ENCODE peak calls at places on chromosome 10, in eight cellular contexts. One of them, this sample, is unnamed.

GRCh38 chr10:128542659-128543058 is 416.4 kb upstream of the MKI67 start:
- DNase-seq in AG04450: no peak
- DNase-seq in fibroblast of villous mesenchyme: no peak
- DNase-seq in AG09319: no peak
- DNase-seq in A549: no peak
- DNase-seq in psoas muscle: no peak
- DNase-seq in CD8-positive, alpha-beta T cell: no peak
- DNase-seq in dorsolateral prefrontal cortex: no peak
- DNase-seq in this sample: no peak

GRCh38 chr10:122294006-122294405 is 22.9 kb downstream of the BTBD16 start:
- DNase-seq in psoas muscle: no peak
- DNase-seq in dorsolateral prefrontal cortex: no peak
- DNase-seq in AG04450: no peak
- DNase-seq in A549: peak; percentile 20
- DNase-seq in fibroblast of villous mesenchyme: no peak
- DNase-seq in AG09319: no peak
- DNase-seq in CD8-positive, alpha-beta T cell: no peak
- DNase-seq in this sample: no peak

GRCh38 chr10:83983578-83984255 is 155.6 kb upstream of the GHITM start:
- DNase-seq in A549: peak; percentile 5
- DNase-seq in dorsolateral prefrontal cortex: no peak
- DNase-seq in AG09319: no peak
- DNase-seq in fibroblast of villous mesenchyme: peak; percentile 25
- DNase-seq in CD8-positive, alpha-beta T cell: no peak
- DNase-seq in AG04450: no peak
- DNase-seq in psoas muscle: no peak
- DNase-seq in this sample: no peak

GRCh38 chr10:133454204-133454893 is 604 bp downstream of the SCART1 start:
- DNase-seq in AG09319: no peak
- DNase-seq in fibroblast of villous mesenchyme: no peak
- DNase-seq in AG04450: no peak
- DNase-seq in psoas muscle: peak; percentile 43
- DNase-seq in dorsolateral prefrontal cortex: no peak
- DNase-seq in CD8-positive, alpha-beta T cell: no peak
- DNase-seq in A549: no peak
- DNase-seq in this sample: no peak

GRCh38 chr10:110642980-110643655 is 1.0 kb upstream of the RBM20 start:
- DNase-seq in CD8-positive, alpha-beta T cell: no peak
- DNase-seq in A549: no peak
- DNase-seq in dorsolateral prefrontal cortex: no peak
- DNase-seq in AG09319: no peak
- DNase-seq in AG04450: no peak
- DNase-seq in fibroblast of villous mesenchyme: no peak
- DNase-seq in psoas muscle: peak; percentile 52
- DNase-seq in this sample: no peak

GRCh38 chr10:97025613-97026242 is 160.0 kb downstream of the SLIT1 start:
- DNase-seq in dorsolateral prefrontal cortex: no peak
- DNase-seq in fibroblast of villous mesenchyme: peak; percentile 72
- DNase-seq in psoas muscle: peak; percentile 70
- DNase-seq in AG04450: no peak
- DNase-seq in A549: peak; percentile 75
- DNase-seq in AG09319: no peak
- DNase-seq in CD8-positive, alpha-beta T cell: peak; percentile 50
- DNase-seq in this sample: peak; percentile 50

GRCh38 chr10:119336599-119336998 is 129.2 kb downstream of the GRK5 start:
- DNase-seq in dorsolateral prefrontal cortex: no peak
- DNase-seq in A549: no peak
- DNase-seq in CD8-positive, alpha-beta T cell: no peak
- DNase-seq in fibroblast of villous mesenchyme: no peak
- DNase-seq in AG09319: no peak
- DNase-seq in psoas muscle: peak; percentile 19
- DNase-seq in AG04450: no peak
- DNase-seq in this sample: no peak

GRCh38 chr10:104328916-104329710 is 9.2 kb downstream of the ITPRIP start:
- DNase-seq in A549: peak; percentile 90
- DNase-seq in AG04450: no peak
- DNase-seq in AG09319: no peak
- DNase-seq in CD8-positive, alpha-beta T cell: peak; percentile 79
- DNase-seq in fibroblast of villous mesenchyme: peak; percentile 93
- DNase-seq in dorsolateral prefrontal cortex: peak; percentile 80
- DNase-seq in psoas muscle: peak; percentile 81
- DNase-seq in this sample: peak; percentile 58

GRCh38 chr10:7085147-7085912 is 325.5 kb downstream of the SFMBT2 start:
- DNase-seq in A549: no peak
- DNase-seq in CD8-positive, alpha-beta T cell: no peak
- DNase-seq in psoas muscle: no peak
- DNase-seq in dorsolateral prefrontal cortex: no peak
- DNase-seq in AG04450: no peak
- DNase-seq in fibroblast of villous mesenchyme: peak; percentile 30
- DNase-seq in AG09319: no peak
- DNase-seq in this sample: no peak

GRCh38 chr10:60305394-60305892 is 84.2 kb downstream of the ANK3 start:
- DNase-seq in AG04450: no peak
- DNase-seq in AG09319: no peak
- DNase-seq in dorsolateral prefrontal cortex: no peak
- DNase-seq in CD8-positive, alpha-beta T cell: no peak
- DNase-seq in psoas muscle: no peak
- DNase-seq in fibroblast of villous mesenchyme: peak; percentile 42
- DNase-seq in A549: no peak
- DNase-seq in this sample: no peak

GRCh38 chr10:84205049-84205852 is 10.9 kb downstream of the CDHR1 start:
- DNase-seq in CD8-positive, alpha-beta T cell: peak; percentile 76
- DNase-seq in AG09319: no peak
- DNase-seq in psoas muscle: no peak
- DNase-seq in AG04450: no peak
- DNase-seq in fibroblast of villous mesenchyme: peak; percentile 38
- DNase-seq in A549: peak; percentile 61
- DNase-seq in dorsolateral prefrontal cortex: peak; percentile 74
- DNase-seq in this sample: peak; percentile 74

GRCh38 chr10:5461914-5462840 is 37.2 kb downstream of the CALML5 start:
- DNase-seq in CD8-positive, alpha-beta T cell: no peak
- DNase-seq in A549: no peak
- DNase-seq in fibroblast of villous mesenchyme: peak; percentile 30
- DNase-seq in AG04450: no peak
- DNase-seq in dorsolateral prefrontal cortex: no peak
- DNase-seq in AG09319: no peak
- DNase-seq in psoas muscle: no peak
- DNase-seq in this sample: no peak

GRCh38 chr10:35795131-35795819 is 153.2 kb upstream of the FZD8 start:
- DNase-seq in dorsolateral prefrontal cortex: no peak
- DNase-seq in A549: no peak
- DNase-seq in AG09319: no peak
- DNase-seq in CD8-positive, alpha-beta T cell: no peak
- DNase-seq in AG04450: no peak
- DNase-seq in fibroblast of villous mesenchyme: peak; percentile 10
- DNase-seq in psoas muscle: no peak
- DNase-seq in this sample: no peak

GRCh38 chr10:28595618-28596017 is 62.7 kb downstream of the WAC start:
- DNase-seq in fibroblast of villous mesenchyme: peak; percentile 36
- DNase-seq in psoas muscle: no peak
- DNase-seq in AG04450: no peak
- DNase-seq in CD8-positive, alpha-beta T cell: no peak
- DNase-seq in dorsolateral prefrontal cortex: no peak
- DNase-seq in A549: no peak
- DNase-seq in AG09319: no peak
- DNase-seq in this sample: no peak

GRCh38 chr10:37871143-37871542 is 13.7 kb upstream of the ZNF248 start:
- DNase-seq in CD8-positive, alpha-beta T cell: no peak
- DNase-seq in fibroblast of villous mesenchyme: no peak
- DNase-seq in A549: no peak
- DNase-seq in AG04450: no peak
- DNase-seq in psoas muscle: no peak
- DNase-seq in AG09319: no peak
- DNase-seq in dorsolateral prefrontal cortex: no peak
- DNase-seq in this sample: no peak

GRCh38 chr10:1526427-1527055 is 210.8 kb downstream of the ADARB2 start:
- DNase-seq in fibroblast of villous mesenchyme: no peak
- DNase-seq in AG09319: no peak
- DNase-seq in A549: no peak
- DNase-seq in dorsolateral prefrontal cortex: no peak
- DNase-seq in AG04450: no peak
- DNase-seq in psoas muscle: peak; percentile 17
- DNase-seq in CD8-positive, alpha-beta T cell: no peak
- DNase-seq in this sample: no peak

GRCh38 chr10:14409856-14410458 is 79.2 kb upstream of the FRMD4A start:
- DNase-seq in psoas muscle: no peak
- DNase-seq in AG09319: no peak
- DNase-seq in A549: no peak
- DNase-seq in fibroblast of villous mesenchyme: no peak
- DNase-seq in AG04450: no peak
- DNase-seq in dorsolateral prefrontal cortex: no peak
- DNase-seq in CD8-positive, alpha-beta T cell: no peak
- DNase-seq in this sample: no peak

GRCh38 chr10:43026039-43026973 is 50.6 kb upstream of the RET start:
- DNase-seq in psoas muscle: no peak
- DNase-seq in AG09319: no peak
- DNase-seq in fibroblast of villous mesenchyme: no peak
- DNase-seq in AG04450: no peak
- DNase-seq in A549: no peak
- DNase-seq in dorsolateral prefrontal cortex: no peak
- DNase-seq in CD8-positive, alpha-beta T cell: no peak
- DNase-seq in this sample: no peak

GRCh38 chr10:128156999-128157755 is 31.0 kb upstream of the MKI67 start:
- DNase-seq in psoas muscle: no peak
- DNase-seq in dorsolateral prefrontal cortex: no peak
- DNase-seq in CD8-positive, alpha-beta T cell: no peak
- DNase-seq in fibroblast of villous mesenchyme: no peak
- DNase-seq in AG09319: no peak
- DNase-seq in AG04450: no peak
- DNase-seq in A549: peak; percentile 56
- DNase-seq in this sample: no peak

GRCh38 chr10:20888620-20889337 is 8.3 kb downstream of the NEBL start:
- DNase-seq in AG04450: no peak
- DNase-seq in dorsolateral prefrontal cortex: no peak
- DNase-seq in CD8-positive, alpha-beta T cell: no peak
- DNase-seq in psoas muscle: no peak
- DNase-seq in A549: no peak
- DNase-seq in AG09319: no peak
- DNase-seq in fibroblast of villous mesenchyme: no peak
- DNase-seq in this sample: no peak

GRCh38 chr10:133142523-133143199 is 17.4 kb upstream of the KNDC1 start:
- DNase-seq in AG04450: no peak
- DNase-seq in A549: no peak
- DNase-seq in AG09319: no peak
- DNase-seq in psoas muscle: peak; percentile 18
- DNase-seq in fibroblast of villous mesenchyme: no peak
- DNase-seq in CD8-positive, alpha-beta T cell: no peak
- DNase-seq in dorsolateral prefrontal cortex: no peak
- DNase-seq in this sample: no peak

GRCh38 chr10:70478191-70479160 is at the start of gene PALD1:
- DNase-seq in CD8-positive, alpha-beta T cell: peak; percentile 30
- DNase-seq in A549: peak; percentile 61
- DNase-seq in dorsolateral prefrontal cortex: peak; percentile 68
- DNase-seq in AG09319: no peak
- DNase-seq in fibroblast of villous mesenchyme: peak; percentile 24
- DNase-seq in AG04450: no peak
- DNase-seq in psoas muscle: peak; percentile 82
- DNase-seq in this sample: peak; percentile 49
- TF ChIP-seq CTCF in CD8-positive, alpha-beta T cell: no peak
- TF ChIP-seq CTCF in A549: no peak
- TF ChIP-seq CTCF in dorsolateral prefrontal cortex: no peak
- TF ChIP-seq CTCF in AG09319: no peak
- TF ChIP-seq CTCF in fibroblast of villous mesenchyme: peak; percentile 14
- TF ChIP-seq CTCF in AG04450: peak; percentile 8
- TF ChIP-seq CTCF in psoas muscle: peak; percentile 22
- TF ChIP-seq CTCF in this sample: peak; percentile 38

DNA sequence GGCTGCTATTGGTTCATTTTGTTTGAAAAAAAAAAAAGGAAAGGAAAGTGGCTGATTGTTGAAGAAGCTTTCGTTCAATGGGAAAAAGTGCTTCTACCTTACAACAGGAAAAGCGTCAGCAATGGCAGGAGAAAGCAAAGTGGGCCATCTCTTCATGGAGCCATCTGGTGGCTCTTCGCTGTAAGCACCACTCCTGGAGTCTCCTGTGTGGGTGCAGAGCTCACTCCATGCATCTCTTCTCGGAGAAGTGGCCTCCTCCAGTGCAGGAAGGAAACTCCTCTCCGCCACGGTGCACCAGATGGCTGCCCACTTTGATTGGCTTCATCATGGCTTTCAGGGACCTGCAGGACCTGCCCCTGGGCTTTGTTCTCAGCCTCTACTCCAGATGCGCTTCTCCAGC is 250.9 kb downstream of the PTEN start:
- DNase-seq in psoas muscle: peak; percentile 58
- DNase-seq in CD8-positive, alpha-beta T cell: peak; percentile 17
- DNase-seq in AG09319: no peak
- DNase-seq in fibroblast of villous mesenchyme: peak; percentile 38
- DNase-seq in dorsolateral prefrontal cortex: no peak
- DNase-seq in AG04450: no peak
- DNase-seq in A549: peak; percentile 66
- DNase-seq in this sample: no peak
- TF ChIP-seq CTCF in psoas muscle: peak; percentile 63
- TF ChIP-seq CTCF in CD8-positive, alpha-beta T cell: no peak
- TF ChIP-seq CTCF in AG09319: peak; percentile 19
- TF ChIP-seq CTCF in fibroblast of villous mesenchyme: peak; percentile 55
- TF ChIP-seq CTCF in dorsolateral prefrontal cortex: no peak
- TF ChIP-seq CTCF in AG04450: peak; percentile 32
- TF ChIP-seq CTCF in A549: peak; percentile 56
- TF ChIP-seq CTCF in this sample: peak; percentile 52

GRCh38 chr10:132036153-132036886 is 29.4 kb upstream of the JAKMIP3 start:
- DNase-seq in dorsolateral prefrontal cortex: peak; percentile 73
- DNase-seq in AG04450: no peak
- DNase-seq in A549: peak; percentile 57
- DNase-seq in CD8-positive, alpha-beta T cell: no peak
- DNase-seq in psoas muscle: peak; percentile 67
- DNase-seq in AG09319: no peak
- DNase-seq in fibroblast of villous mesenchyme: peak; percentile 11
- DNase-seq in this sample: peak; percentile 18

GRCh38 chr10:132039371-132039770 is 26.4 kb upstream of the JAKMIP3 start:
- DNase-seq in A549: no peak
- DNase-seq in dorsolateral prefrontal cortex: no peak
- DNase-seq in AG04450: no peak
- DNase-seq in CD8-positive, alpha-beta T cell: no peak
- DNase-seq in psoas muscle: no peak
- DNase-seq in fibroblast of villous mesenchyme: no peak
- DNase-seq in AG09319: no peak
- DNase-seq in this sample: no peak

GRCh38 chr10:132037676-132037975 is 28.1 kb upstream of the JAKMIP3 start:
- DNase-seq in fibroblast of villous mesenchyme: no peak
- DNase-seq in AG09319: no peak
- DNase-seq in dorsolateral prefrontal cortex: no peak
- DNase-seq in CD8-positive, alpha-beta T cell: no peak
- DNase-seq in AG04450: no peak
- DNase-seq in psoas muscle: no peak
- DNase-seq in A549: no peak
- DNase-seq in this sample: no peak

GRCh38 chr10:132035476-132035875 is 30.3 kb upstream of the JAKMIP3 start:
- DNase-seq in CD8-positive, alpha-beta T cell: no peak
- DNase-seq in A549: no peak
- DNase-seq in AG04450: no peak
- DNase-seq in dorsolateral prefrontal cortex: no peak
- DNase-seq in AG09319: no peak
- DNase-seq in fibroblast of villous mesenchyme: no peak
- DNase-seq in psoas muscle: no peak
- DNase-seq in this sample: no peak

GRCh38 chr10:132036887-132037675 is 28.7 kb upstream of the JAKMIP3 start:
- DNase-seq in A549: no peak
- DNase-seq in AG04450: no peak
- DNase-seq in dorsolateral prefrontal cortex: peak; percentile 65
- DNase-seq in CD8-positive, alpha-beta T cell: no peak
- DNase-seq in AG09319: no peak
- DNase-seq in fibroblast of villous mesenchyme: no peak
- DNase-seq in psoas muscle: no peak
- DNase-seq in this sample: no peak
- TF ChIP-seq CTCF in A549: peak; percentile 45
- TF ChIP-seq CTCF in AG04450: no peak
- TF ChIP-seq CTCF in dorsolateral prefrontal cortex: no peak
- TF ChIP-seq CTCF in CD8-positive, alpha-beta T cell: no peak
- TF ChIP-seq CTCF in AG09319: no peak
- TF ChIP-seq CTCF in fibroblast of villous mesenchyme: no peak
- TF ChIP-seq CTCF in psoas muscle: no peak
- TF ChIP-seq CTCF in this sample: peak; percentile 21

GRCh38 chr10:33233191-33233590 is 101.3 kb downstream of the NRP1 start:
- DNase-seq in dorsolateral prefrontal cortex: no peak
- DNase-seq in AG04450: no peak
- DNase-seq in fibroblast of villous mesenchyme: no peak
- DNase-seq in psoas muscle: no peak
- DNase-seq in CD8-positive, alpha-beta T cell: no peak
- DNase-seq in AG09319: no peak
- DNase-seq in A549: no peak
- DNase-seq in this sample: no peak
- TF ChIP-seq CTCF in dorsolateral prefrontal cortex: no peak
- TF ChIP-seq CTCF in AG04450: no peak
- TF ChIP-seq CTCF in fibroblast of villous mesenchyme: no peak
- TF ChIP-seq CTCF in psoas muscle: no peak
- TF ChIP-seq CTCF in CD8-positive, alpha-beta T cell: no peak
- TF ChIP-seq CTCF in AG09319: no peak
- TF ChIP-seq CTCF in A549: no peak
- TF ChIP-seq CTCF in this sample: no peak